ENCODE peak calls at places on chromosomes 11 and 22, in nine cellular contexts. One of them, this sample, is unnamed.

GRCh38 chr11:26909429-26910009 is 84.4 kb upstream of the FIBIN start:
- DNase-seq in KBM-7: no peak
- DNase-seq in RCC 7860: no peak
- DNase-seq in amniotic stem cell: no peak
- DNase-seq in GM04504: no peak
- DNase-seq in AG09319: no peak
- DNase-seq in NCI-H510A: no peak
- DNase-seq in NCI-H526: no peak
- DNase-seq in GOT3: no peak
- DNase-seq in this sample: no peak

GRCh38 chr22:31883989-31884388 is 60.3 kb upstream of the YWHAH start:
- DNase-seq in KBM-7: no peak
- DNase-seq in RCC 7860: no peak
- DNase-seq in amniotic stem cell: no peak
- DNase-seq in GM04504: no peak
- DNase-seq in AG09319: no peak
- DNase-seq in NCI-H510A: no peak
- DNase-seq in NCI-H526: no peak
- DNase-seq in GOT3: no peak
- DNase-seq in this sample: no peak

GRCh38 chr11:120293038-120293800 is 31.9 kb upstream of the TLCD5 start:
- DNase-seq in KBM-7: no peak
- DNase-seq in RCC 7860: no peak
- DNase-seq in amniotic stem cell: no peak
- DNase-seq in GM04504: no peak
- DNase-seq in AG09319: no peak
- DNase-seq in NCI-H510A: no peak
- DNase-seq in NCI-H526: no peak
- DNase-seq in GOT3: no peak
- DNase-seq in this sample: no peak

GRCh38 chr22:35531202-35531601 is 9.4 kb upstream of the RASD2 start:
- DNase-seq in KBM-7: no peak
- DNase-seq in RCC 7860: no peak
- DNase-seq in amniotic stem cell: no peak
- DNase-seq in GM04504: no peak
- DNase-seq in AG09319: no peak
- DNase-seq in NCI-H510A: no peak
- DNase-seq in NCI-H526: no peak
- DNase-seq in GOT3: no peak
- DNase-seq in this sample: no peak

GRCh38 chr11:70456921-70457532 is 58.7 kb downstream of the CTTN start:
- DNase-seq in KBM-7: no peak
- DNase-seq in RCC 7860: peak; percentile 20
- DNase-seq in amniotic stem cell: no peak
- DNase-seq in GM04504: peak; percentile 44
- DNase-seq in AG09319: peak; percentile 30
- DNase-seq in NCI-H510A: no peak
- DNase-seq in NCI-H526: peak; percentile 56
- DNase-seq in GOT3: no peak
- DNase-seq in this sample: no peak

GRCh38 chr11:116855413-116855812 is 18.0 kb upstream of the APOA1 start:
- DNase-seq in KBM-7: no peak
- DNase-seq in RCC 7860: no peak
- DNase-seq in amniotic stem cell: no peak
- DNase-seq in GM04504: no peak
- DNase-seq in AG09319: no peak
- DNase-seq in NCI-H510A: no peak
- DNase-seq in NCI-H526: no peak
- DNase-seq in GOT3: no peak
- DNase-seq in this sample: no peak

GRCh38 chr22:29071261-29072045 is 1.4 kb upstream of the KREMEN1 start:
- DNase-seq in KBM-7: no peak
- DNase-seq in RCC 7860: no peak
- DNase-seq in amniotic stem cell: no peak
- DNase-seq in GM04504: no peak
- DNase-seq in AG09319: no peak
- DNase-seq in NCI-H510A: peak; percentile 65
- DNase-seq in NCI-H526: peak; percentile 20
- DNase-seq in GOT3: no peak
- DNase-seq in this sample: no peak

GRCh38 chr22:45984316-45984916 is 7.5 kb upstream of the WNT7B start:
- DNase-seq in KBM-7: no peak
- DNase-seq in RCC 7860: no peak
- DNase-seq in amniotic stem cell: no peak
- DNase-seq in GM04504: no peak
- DNase-seq in AG09319: no peak
- DNase-seq in NCI-H510A: no peak
- DNase-seq in NCI-H526: no peak
- DNase-seq in GOT3: no peak
- DNase-seq in this sample: peak; percentile 57

GRCh38 chr11:111352935-111353695 is 26.0 kb downstream of the POU2AF1 start:
- DNase-seq in KBM-7: no peak
- DNase-seq in RCC 7860: no peak
- DNase-seq in amniotic stem cell: no peak
- DNase-seq in GM04504: no peak
- DNase-seq in AG09319: no peak
- DNase-seq in NCI-H510A: no peak
- DNase-seq in NCI-H526: no peak
- DNase-seq in GOT3: no peak
- DNase-seq in this sample: no peak

GRCh38 chr11:2511421-2512369 is 66.9 kb downstream of the KCNQ1 start:
- DNase-seq in KBM-7: no peak
- DNase-seq in RCC 7860: no peak
- DNase-seq in amniotic stem cell: no peak
- DNase-seq in GM04504: no peak
- DNase-seq in AG09319: no peak
- DNase-seq in NCI-H510A: no peak
- DNase-seq in NCI-H526: no peak
- DNase-seq in GOT3: no peak
- DNase-seq in this sample: no peak

GRCh38 chr11:14773755-14774154 is 118.3 kb downstream of the CYP2R1 start:
- DNase-seq in KBM-7: peak; percentile 3
- DNase-seq in RCC 7860: no peak
- DNase-seq in amniotic stem cell: no peak
- DNase-seq in GM04504: no peak
- DNase-seq in AG09319: no peak
- DNase-seq in NCI-H510A: no peak
- DNase-seq in NCI-H526: no peak
- DNase-seq in GOT3: no peak
- DNase-seq in this sample: peak; percentile 24

GRCh38 chr11:69080361-69080973 is 31.7 kb downstream of the TPCN2 start:
- DNase-seq in KBM-7: no peak
- DNase-seq in RCC 7860: peak; percentile 72
- DNase-seq in amniotic stem cell: no peak
- DNase-seq in GM04504: no peak
- DNase-seq in AG09319: no peak
- DNase-seq in NCI-H510A: no peak
- DNase-seq in NCI-H526: no peak
- DNase-seq in GOT3: no peak
- DNase-seq in this sample: no peak

GRCh38 chr11:76910620-76911414 is 50.1 kb downstream of the ACER3 start:
- DNase-seq in KBM-7: no peak
- DNase-seq in RCC 7860: no peak
- DNase-seq in amniotic stem cell: no peak
- DNase-seq in GM04504: no peak
- DNase-seq in AG09319: peak; percentile 47
- DNase-seq in NCI-H510A: no peak
- DNase-seq in NCI-H526: no peak
- DNase-seq in GOT3: no peak
- DNase-seq in this sample: no peak

GRCh38 chr22:46775789-46776485 is 13.5 kb downstream of the TBC1D22A start:
- DNase-seq in KBM-7: no peak
- DNase-seq in RCC 7860: no peak
- DNase-seq in amniotic stem cell: no peak
- DNase-seq in GM04504: no peak
- DNase-seq in AG09319: no peak
- DNase-seq in NCI-H510A: no peak
- DNase-seq in NCI-H526: no peak
- DNase-seq in GOT3: no peak
- DNase-seq in this sample: no peak

GRCh38 chr11:8262552-8263108 is 1.0 kb downstream of the LMO1 start:
- DNase-seq in KBM-7: peak; percentile 47
- DNase-seq in RCC 7860: no peak
- DNase-seq in amniotic stem cell: no peak
- DNase-seq in GM04504: peak; percentile 26
- DNase-seq in AG09319: peak; percentile 22
- DNase-seq in NCI-H510A: peak; percentile 33
- DNase-seq in NCI-H526: peak; percentile 26
- DNase-seq in GOT3: no peak
- DNase-seq in this sample: no peak

GRCh38 chr11:47394322-47395224 is 13.8 kb upstream of the SLC39A13 start:
- DNase-seq in KBM-7: peak; percentile 91
- DNase-seq in RCC 7860: no peak
- DNase-seq in amniotic stem cell: no peak
- DNase-seq in GM04504: no peak
- DNase-seq in AG09319: no peak
- DNase-seq in NCI-H510A: no peak
- DNase-seq in NCI-H526: no peak
- DNase-seq in GOT3: no peak
- DNase-seq in this sample: peak; percentile 80

GRCh38 chr22:17774206-17774927 is at the start of gene BID:
- DNase-seq in KBM-7: peak; percentile 45
- DNase-seq in RCC 7860: no peak
- DNase-seq in amniotic stem cell: no peak
- DNase-seq in GM04504: no peak
- DNase-seq in AG09319: no peak
- DNase-seq in NCI-H510A: no peak
- DNase-seq in NCI-H526: no peak
- DNase-seq in GOT3: no peak
- DNase-seq in this sample: peak; percentile 68

GRCh38 chr11:131888230-131888826 is 517.9 kb downstream of the NTM start:
- DNase-seq in KBM-7: no peak
- DNase-seq in RCC 7860: peak; percentile 84
- DNase-seq in amniotic stem cell: peak; percentile 62
- DNase-seq in GM04504: peak; percentile 72
- DNase-seq in AG09319: peak; percentile 65
- DNase-seq in NCI-H510A: peak; percentile 10
- DNase-seq in NCI-H526: no peak
- DNase-seq in GOT3: no peak
- DNase-seq in this sample: no peak

GRCh38 chr11:27237641-27238040 is 125.4 kb downstream of the CCDC34 start:
- DNase-seq in KBM-7: no peak
- DNase-seq in RCC 7860: no peak
- DNase-seq in amniotic stem cell: no peak
- DNase-seq in GM04504: no peak
- DNase-seq in AG09319: no peak
- DNase-seq in NCI-H510A: no peak
- DNase-seq in NCI-H526: no peak
- DNase-seq in GOT3: no peak
- DNase-seq in this sample: no peak

GRCh38 chr22:17797721-17798559 is 23.7 kb upstream of the BID start:
- DNase-seq in KBM-7: peak; percentile 74
- DNase-seq in RCC 7860: no peak
- DNase-seq in amniotic stem cell: no peak
- DNase-seq in GM04504: no peak
- DNase-seq in AG09319: no peak
- DNase-seq in NCI-H510A: no peak
- DNase-seq in NCI-H526: no peak
- DNase-seq in GOT3: no peak
- DNase-seq in this sample: peak; percentile 42

GRCh38 chr11:73913472-73913871 is 36.7 kb downstream of the PAAF1 start:
- DNase-seq in KBM-7: no peak
- DNase-seq in RCC 7860: no peak
- DNase-seq in amniotic stem cell: no peak
- DNase-seq in GM04504: no peak
- DNase-seq in AG09319: no peak
- DNase-seq in NCI-H510A: no peak
- DNase-seq in NCI-H526: no peak
- DNase-seq in GOT3: no peak
- DNase-seq in this sample: no peak

GRCh38 chr11:14451825-14452224 is 47.8 kb downstream of the COPB1 start:
- DNase-seq in KBM-7: peak; percentile 28
- DNase-seq in RCC 7860: peak; percentile 57
- DNase-seq in amniotic stem cell: no peak
- DNase-seq in GM04504: no peak
- DNase-seq in AG09319: no peak
- DNase-seq in NCI-H510A: no peak
- DNase-seq in NCI-H526: no peak
- DNase-seq in GOT3: no peak
- DNase-seq in this sample: peak; percentile 52

GRCh38 chr22:38072322-38073149 is 11.4 kb downstream of the SLC16A8 start:
- DNase-seq in KBM-7: no peak
- DNase-seq in RCC 7860: no peak
- DNase-seq in amniotic stem cell: no peak
- DNase-seq in GM04504: no peak
- DNase-seq in AG09319: no peak
- DNase-seq in NCI-H510A: no peak
- DNase-seq in NCI-H526: no peak
- DNase-seq in GOT3: no peak
- DNase-seq in this sample: no peak

GRCh38 chr22:24417901-24418641 is 9.3 kb upstream of the ADORA2A start:
- DNase-seq in KBM-7: no peak
- DNase-seq in RCC 7860: no peak
- DNase-seq in amniotic stem cell: no peak
- DNase-seq in GM04504: no peak
- DNase-seq in AG09319: no peak
- DNase-seq in NCI-H510A: no peak
- DNase-seq in NCI-H526: no peak
- DNase-seq in GOT3: no peak
- DNase-seq in this sample: no peak

GRCh38 chr11:44744160-44744559 is 17.4 kb downstream of the TSPAN18 start:
- DNase-seq in KBM-7: no peak
- DNase-seq in RCC 7860: no peak
- DNase-seq in amniotic stem cell: no peak
- DNase-seq in GM04504: no peak
- DNase-seq in AG09319: peak; percentile 32
- DNase-seq in NCI-H510A: no peak
- DNase-seq in NCI-H526: no peak
- DNase-seq in GOT3: no peak
- DNase-seq in this sample: no peak

GRCh38 chr11:67609316-67609715 is 2.6 kb downstream of the NDUFV1 start:
- DNase-seq in KBM-7: no peak
- DNase-seq in RCC 7860: no peak
- DNase-seq in amniotic stem cell: no peak
- DNase-seq in GM04504: no peak
- DNase-seq in AG09319: no peak
- DNase-seq in NCI-H510A: no peak
- DNase-seq in NCI-H526: no peak
- DNase-seq in GOT3: no peak
- DNase-seq in this sample: no peak

GRCh38 chr22:40791241-40791640 is 27.9 kb downstream of the SLC25A17 start:
- DNase-seq in KBM-7: no peak
- DNase-seq in RCC 7860: no peak
- DNase-seq in amniotic stem cell: no peak
- DNase-seq in GM04504: no peak
- DNase-seq in AG09319: no peak
- DNase-seq in NCI-H510A: no peak
- DNase-seq in NCI-H526: no peak
- DNase-seq in GOT3: no peak
- DNase-seq in this sample: no peak

GRCh38 chr11:107565219-107565937 is at the start of gene ALKBH8:
- DNase-seq in KBM-7: peak; percentile 82
- DNase-seq in RCC 7860: peak; percentile 45
- DNase-seq in amniotic stem cell: peak; percentile 57
- DNase-seq in GM04504: no peak
- DNase-seq in AG09319: no peak
- DNase-seq in NCI-H510A: peak; percentile 49
- DNase-seq in NCI-H526: peak; percentile 90
- DNase-seq in GOT3: peak; percentile 8
- DNase-seq in this sample: peak; percentile 89

GRCh38 chr22:17869285-17870096 is 95.2 kb upstream of the BID start:
- DNase-seq in KBM-7: no peak
- DNase-seq in RCC 7860: no peak
- DNase-seq in amniotic stem cell: no peak
- DNase-seq in GM04504: no peak
- DNase-seq in AG09319: no peak
- DNase-seq in NCI-H510A: no peak
- DNase-seq in NCI-H526: no peak
- DNase-seq in GOT3: no peak
- DNase-seq in this sample: no peak

GRCh38 chr11:44886765-44887164 is 63.9 kb downstream of the TP53I11 start:
- DNase-seq in KBM-7: no peak
- DNase-seq in RCC 7860: no peak
- DNase-seq in amniotic stem cell: peak; percentile 6
- DNase-seq in GM04504: peak; percentile 58
- DNase-seq in AG09319: peak; percentile 15
- DNase-seq in NCI-H510A: no peak
- DNase-seq in NCI-H526: no peak
- DNase-seq in GOT3: no peak
- DNase-seq in this sample: no peak

GRCh38 chr11:78231962-78232459 is 43.3 kb downstream of the USP35 start:
- DNase-seq in KBM-7: no peak
- DNase-seq in RCC 7860: no peak
- DNase-seq in amniotic stem cell: no peak
- DNase-seq in GM04504: peak; percentile 53
- DNase-seq in AG09319: peak; percentile 27
- DNase-seq in NCI-H510A: no peak
- DNase-seq in NCI-H526: no peak
- DNase-seq in GOT3: no peak
- DNase-seq in this sample: no peak